ENCODE peak calls at places on chromosomes 16 and 17, in ten cellular contexts. J is NCI-H1105 treated with DMSO at 0.1 percent for 48 hours, M is NCI-H774, S is GDM1, C is HAP-1, Y is posterior vena cava, O is NCI-H1436, L is GM13977, R is NCI-H1092 treated with DMSO at 0.1 percent for 48 hours, K is NCI-H2029. N is an unnamed sample.

GRCh38 chr16:53176434-53176833 is 121.6 kb downstream of the CHD9 start:
- DNase-seq in J (no peak), M (no peak), S (no peak), C (no peak), Y (no peak), O (no peak), L (no peak), R (no peak), K (no peak), N (no peak)

GRCh38 chr16:19765860-19766553 is 47.9 kb downstream of the IQCK start:
- DNase-seq in J (no peak), M (no peak), S (no peak), C (no peak), Y (peak; percentile 90), O (no peak), L (no peak), R (no peak), K (no peak), N (no peak)

GRCh38 chr17:46193246-46193625 is at the start of gene KANSL1:
- DNase-seq in J (peak; percentile 92), M (peak; percentile 89), S (peak; percentile 81), C (peak; percentile 92), Y (peak; percentile 98), O (peak; percentile 97), L (peak; percentile 98), R (peak; percentile 89), K (peak; percentile 84), N (peak; percentile 99)

GRCh38 chr16:1323296-1324239 is 9.9 kb upstream of the BAIAP3 start:
- DNase-seq in J (no peak), M (no peak), S (no peak), C (no peak), Y (no peak), O (no peak), L (no peak), R (no peak), K (peak; percentile 66), N (no peak)

GRCh38 chr17:59512844-59513383 is 52.5 kb upstream of the DHX40 start:
- DNase-seq in J (peak; percentile 13), M (peak; percentile 42), S (no peak), C (no peak), Y (no peak), O (peak; percentile 23), L (no peak), R (peak; percentile 5), K (no peak), N (no peak)

GRCh38 chr17:29257756-29258155 is 11.1 kb downstream of the CRYBA1 start:
- DNase-seq in J (no peak), M (no peak), S (no peak), C (no peak), Y (no peak), O (no peak), L (no peak), R (no peak), K (no peak), N (no peak)

GRCh38 chr17:17119533-17119932 is 77.3 kb downstream of the MPRIP start:
- DNase-seq in J (no peak), M (no peak), S (no peak), C (no peak), Y (no peak), O (no peak), L (peak; percentile 45), R (no peak), K (no peak), N (peak; percentile 51)

GRCh38 chr17:45234641-45235040 is 13.0 kb downstream of the FMNL1 start:
- DNase-seq in J (peak; percentile 60), M (no peak), S (peak; percentile 8), C (peak; percentile 59), Y (no peak), O (peak; percentile 78), L (peak; percentile 74), R (peak; percentile 48), K (no peak), N (no peak)

GRCh38 chr16:56109205-56109604 is 82.1 kb upstream of the GNAO1 start:
- DNase-seq in J (no peak), M (no peak), S (no peak), C (no peak), Y (no peak), O (no peak), L (no peak), R (no peak), K (no peak), N (no peak)

GRCh38 chr16:48603647-48604376 is 6.2 kb downstream of the N4BP1 start:
- DNase-seq in J (no peak), M (no peak), S (no peak), C (no peak), Y (no peak), O (no peak), L (no peak), R (no peak), K (no peak), N (no peak)